ENCODE peak calls at places on chromosome 2, in four cellular contexts. One of them, this sample, is unnamed. For H3K9me1, the result is how much of the 10 kb centered on the place peaks cover.

GRCh38 chr2:118539290-118539689 is 308.2 kb downstream of the EN1 start:
- DNase-seq in K562: no peak
- DNase-seq in IMR-90: peak
- DNase-seq in keratinocyte: no peak
- DNase-seq in this sample: no peak

GRCh38 chr2:96131818-96132745 is 6.2 kb downstream of the ASTL start:
- DNase-seq in K562: no peak
- DNase-seq in IMR-90: no peak
- DNase-seq in keratinocyte: no peak
- DNase-seq in this sample: no peak

GRCh38 chr2:74333175-74333574 is 10.0 kb downstream of the SLC4A5 start:
- DNase-seq in K562: peak
- DNase-seq in IMR-90: peak
- DNase-seq in keratinocyte: no peak
- DNase-seq in this sample: peak

GRCh38 chr2:205273148-205273547 is 409.2 kb upstream of the NRP2 start:
- DNase-seq in K562: no peak
- DNase-seq in IMR-90: no peak
- DNase-seq in keratinocyte: no peak
- DNase-seq in this sample: peak

GRCh38 chr2:109135572-109136185 is 6.7 kb downstream of the SH3RF3 start:
- DNase-seq in K562: no peak
- DNase-seq in IMR-90: no peak
- DNase-seq in keratinocyte: no peak
- DNase-seq in this sample: peak

GRCh38 chr2:11873766-11874165 is 127.3 kb downstream of the LPIN1 start:
- DNase-seq in K562: no peak
- DNase-seq in IMR-90: peak
- DNase-seq in keratinocyte: no peak
- DNase-seq in this sample: no peak

GRCh38 chr2:158580760-158581159 is 124.0 kb downstream of the PKP4 start:
- DNase-seq in K562: no peak
- DNase-seq in IMR-90: no peak
- DNase-seq in keratinocyte: no peak
- DNase-seq in this sample: no peak

GRCh38 chr2:131641414-131642206 is 113.9 kb downstream of the CCDC74A start:
- DNase-seq in K562: peak
- DNase-seq in IMR-90: peak
- DNase-seq in keratinocyte: no peak
- DNase-seq in this sample: no peak

GRCh38 chr2:11123856-11124759 is 31.2 kb upstream of the SLC66A3 start:
- DNase-seq in K562: peak
- DNase-seq in IMR-90: peak
- DNase-seq in keratinocyte: no peak
- DNase-seq in this sample: peak

GRCh38 chr2:33478968-33479691 is 2.7 kb downstream of the RASGRP3 start:
- DNase-seq in K562: peak
- DNase-seq in IMR-90: no peak
- DNase-seq in keratinocyte: no peak
- DNase-seq in this sample: peak

GRCh38 chr2:69946351-69947077 is 14.9 kb downstream of the ASPRV1 start:
- DNase-seq in K562: no peak
- DNase-seq in IMR-90: peak
- DNase-seq in keratinocyte: no peak
- DNase-seq in this sample: peak

GRCh38 chr2:222380456-222380855 is 43.9 kb upstream of the SGPP2 start:
- DNase-seq in K562: no peak
- DNase-seq in IMR-90: no peak
- DNase-seq in keratinocyte: no peak
- DNase-seq in this sample: no peak

DNA sequence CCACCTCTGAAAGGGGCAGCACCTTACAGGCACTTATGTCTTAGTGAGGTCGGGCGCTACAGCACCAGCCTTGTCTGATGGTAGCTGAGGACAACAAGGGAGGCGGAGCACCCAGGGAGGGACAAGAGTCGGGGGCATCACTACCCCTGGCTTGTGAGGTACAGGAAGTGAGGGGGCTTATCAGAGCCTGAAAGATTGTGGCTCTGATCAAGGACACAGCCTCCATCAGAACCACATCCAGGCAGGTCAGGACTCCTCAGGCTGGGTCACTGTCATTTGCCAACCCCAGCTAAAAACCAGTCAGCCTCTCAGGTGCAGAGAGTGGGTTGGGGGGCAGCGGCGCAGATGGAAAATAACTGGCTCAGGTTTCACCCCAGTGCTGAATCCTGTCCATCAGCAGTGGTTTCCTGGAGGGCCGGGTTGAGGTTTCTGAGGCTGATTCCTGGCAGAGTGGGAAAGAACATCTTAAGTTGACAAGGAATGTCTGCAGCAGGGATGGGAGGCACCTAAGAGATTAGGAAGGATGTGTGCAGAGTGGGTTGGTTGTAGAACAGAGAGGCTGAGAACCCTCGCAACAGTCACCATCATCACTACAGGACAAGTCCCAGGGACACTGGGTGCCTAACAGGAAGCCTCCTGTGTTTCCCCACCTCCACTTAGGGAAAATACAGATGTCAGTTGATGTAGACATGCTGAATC is 45.3 kb downstream of the FBLN7 start:
- DNase-seq in K562: no peak
- DNase-seq in IMR-90: peak
- DNase-seq in keratinocyte: no peak
- DNase-seq in this sample: no peak
- H3K9me1 ChIP-seq in K562: under half
- H3K9me1 ChIP-seq in IMR-90: under half
- H3K9me1 ChIP-seq in keratinocyte: under half
- H3K9me1 ChIP-seq in this sample: under half

DNA sequence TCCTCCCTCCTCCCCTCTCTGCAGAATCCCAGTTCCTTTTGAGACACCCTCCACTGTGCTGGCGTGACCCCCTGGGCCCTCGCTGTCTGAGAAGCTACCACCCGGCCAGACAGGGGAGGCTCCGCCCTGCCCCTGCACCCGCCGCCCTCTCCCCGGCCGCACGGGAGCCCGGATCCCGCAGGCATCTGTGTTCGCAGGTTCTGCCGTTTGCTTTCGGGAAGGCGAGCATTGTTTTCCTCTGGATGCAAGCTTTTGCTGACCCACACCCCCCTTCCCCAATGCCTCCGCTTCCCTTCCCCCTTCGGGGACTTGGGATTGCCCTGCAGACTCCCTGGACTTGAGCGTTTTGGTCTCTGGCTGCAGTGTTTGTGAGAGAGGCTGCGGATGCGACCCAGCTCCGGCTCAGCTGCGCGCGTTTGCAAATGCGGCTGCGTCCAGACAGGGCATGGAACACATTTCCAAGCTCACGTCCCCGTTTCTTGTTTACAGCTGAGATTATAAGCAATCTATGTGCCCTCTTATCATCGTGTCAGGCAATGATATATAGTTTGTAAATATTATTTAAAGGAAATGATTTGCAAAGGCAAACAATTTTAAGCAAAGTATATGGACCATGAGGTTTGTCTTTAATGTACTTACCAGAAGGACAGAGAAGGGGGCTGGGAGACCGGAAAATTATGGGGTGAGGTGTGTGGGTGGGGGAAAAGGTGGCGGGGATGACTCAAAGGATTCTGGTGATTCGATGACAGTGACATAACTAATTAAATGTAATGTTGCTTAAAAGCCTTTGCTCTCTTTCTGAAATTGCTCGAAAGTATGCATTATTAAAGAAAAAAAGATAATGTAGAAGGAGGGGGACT is 631.8 kb downstream of the NYAP2 start:
- DNase-seq in K562: no peak
- DNase-seq in IMR-90: peak
- DNase-seq in keratinocyte: no peak
- DNase-seq in this sample: peak
- H3K9me1 ChIP-seq in K562: under half
- H3K9me1 ChIP-seq in IMR-90: under half
- H3K9me1 ChIP-seq in keratinocyte: under half
- H3K9me1 ChIP-seq in this sample: under half

DNA sequence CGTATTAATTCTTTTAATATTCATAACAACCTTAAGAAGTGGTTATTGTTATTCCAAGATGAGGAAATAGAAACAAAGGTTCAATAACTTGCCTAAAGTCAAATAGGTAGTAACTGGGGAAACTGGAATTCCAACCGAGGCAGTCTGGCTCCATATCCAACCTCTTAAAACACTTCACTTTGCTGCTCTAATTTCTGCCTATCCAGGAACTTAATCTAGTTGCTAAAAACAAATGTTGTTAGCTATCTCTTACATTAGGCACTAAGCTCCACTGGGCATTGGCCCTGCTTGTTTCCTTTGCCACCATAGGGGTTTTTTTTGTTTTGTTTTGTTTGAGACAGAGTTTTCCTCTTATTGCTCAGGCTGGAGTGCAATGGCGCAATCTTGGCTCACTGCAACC is 24.8 kb downstream of the ERLEC1 start:
- DNase-seq in K562: no peak
- DNase-seq in IMR-90: no peak
- DNase-seq in keratinocyte: no peak
- DNase-seq in this sample: no peak
- H3K9me1 ChIP-seq in K562: under half
- H3K9me1 ChIP-seq in IMR-90: under half
- H3K9me1 ChIP-seq in keratinocyte: under half
- H3K9me1 ChIP-seq in this sample: under half

GRCh38 chr2:127721978-127722355 is 20.7 kb downstream of the SFT2D3 start:
- DNase-seq in K562: no peak
- DNase-seq in IMR-90: peak
- DNase-seq in keratinocyte: peak
- DNase-seq in this sample: no peak
- H3K9me1 ChIP-seq in K562: under half
- H3K9me1 ChIP-seq in IMR-90: under half
- H3K9me1 ChIP-seq in keratinocyte: under half
- H3K9me1 ChIP-seq in this sample: under half

GRCh38 chr2:181862583-181863281 is 28.8 kb upstream of the ITPRID2 start:
- DNase-seq in K562: no peak
- DNase-seq in IMR-90: no peak
- DNase-seq in keratinocyte: no peak
- DNase-seq in this sample: no peak
- H3K9me1 ChIP-seq in K562: under half
- H3K9me1 ChIP-seq in IMR-90: under half
- H3K9me1 ChIP-seq in keratinocyte: under half
- H3K9me1 ChIP-seq in this sample: under half